ENCODE peak calls at places on chromosomes 4 and X, in five cellular contexts. One of them, this sample, is unnamed.

GRCh38 chr4:1743551-1743950 is 22.2 kb downstream of the TACC3 start:
- DNase-seq in tibial nerve: no peak
- DNase-seq in PC-3: no peak
- DNase-seq in GM23248: no peak
- DNase-seq in breast epithelium: no peak
- DNase-seq in this sample: no peak

GRCh38 chrX:46991664-46992063 is 79.4 kb downstream of the JADE3 start:
- DNase-seq in breast epithelium: no peak
- DNase-seq in tibial nerve: no peak
- DNase-seq in GM23248: no peak
- DNase-seq in PC-3: no peak
- DNase-seq in this sample: no peak

GRCh38 chr4:123755655-123756054 is 359.1 kb downstream of the SPRY1 start:
- DNase-seq in GM23248: no peak
- DNase-seq in tibial nerve: no peak
- DNase-seq in PC-3: no peak
- DNase-seq in breast epithelium: no peak
- DNase-seq in this sample: no peak

GRCh38 chrX:26914232-26914631 is 548.9 kb downstream of the PPP4R3C start:
- DNase-seq in PC-3: no peak
- DNase-seq in tibial nerve: no peak
- DNase-seq in GM23248: peak; percentile 27
- DNase-seq in breast epithelium: no peak
- DNase-seq in this sample: no peak

GRCh38 chr4:47463235-47463956 is at the start of gene COMMD8:
- DNase-seq in tibial nerve: peak; percentile 96
- DNase-seq in breast epithelium: peak; percentile 94
- DNase-seq in PC-3: peak; percentile 82
- DNase-seq in GM23248: peak; percentile 99
- DNase-seq in this sample: peak; percentile 97

GRCh38 chr4:65893957-65894755 is 223.9 kb upstream of the EPHA5 start:
- DNase-seq in GM23248: peak; percentile 1
- DNase-seq in breast epithelium: no peak
- DNase-seq in PC-3: peak; percentile 58
- DNase-seq in tibial nerve: no peak
- DNase-seq in this sample: no peak

GRCh38 chr4:134027931-134028330 is 173.7 kb downstream of the PABPC4L start:
- DNase-seq in PC-3: peak; percentile 85
- DNase-seq in tibial nerve: no peak
- DNase-seq in breast epithelium: no peak
- DNase-seq in GM23248: peak; percentile 49
- DNase-seq in this sample: no peak

GRCh38 chrX:111254896-111255693 is 15.2 kb downstream of the CAPN6 start:
- DNase-seq in GM23248: no peak
- DNase-seq in PC-3: peak; percentile 36
- DNase-seq in tibial nerve: no peak
- DNase-seq in breast epithelium: no peak
- DNase-seq in this sample: no peak

GRCh38 chr4:149110499-149110898 is 668.3 kb upstream of the NR3C2 start:
- DNase-seq in PC-3: no peak
- DNase-seq in breast epithelium: no peak
- DNase-seq in tibial nerve: no peak
- DNase-seq in GM23248: no peak
- DNase-seq in this sample: no peak

GRCh38 chr4:75672461-75673026 is 667 bp downstream of the G3BP2 start:
- DNase-seq in breast epithelium: peak; percentile 72
- DNase-seq in tibial nerve: peak; percentile 57
- DNase-seq in PC-3: peak; percentile 48
- DNase-seq in GM23248: peak; percentile 79
- DNase-seq in this sample: peak; percentile 59

GRCh38 chr4:173189117-173189693 is 20.6 kb downstream of the GALNT7 start:
- DNase-seq in GM23248: peak; percentile 41
- DNase-seq in PC-3: no peak
- DNase-seq in tibial nerve: no peak
- DNase-seq in breast epithelium: no peak
- DNase-seq in this sample: no peak

GRCh38 chr4:124768596-124768995 is 56.1 kb upstream of the ANKRD50 start:
- DNase-seq in PC-3: no peak
- DNase-seq in GM23248: peak; percentile 49
- DNase-seq in tibial nerve: no peak
- DNase-seq in breast epithelium: no peak
- DNase-seq in this sample: no peak

GRCh38 chrX:101595739-101596419 is 21.9 kb downstream of the ARMCX6 start:
- DNase-seq in PC-3: peak; percentile 70
- DNase-seq in GM23248: peak; percentile 70
- DNase-seq in breast epithelium: no peak
- DNase-seq in tibial nerve: peak; percentile 51
- DNase-seq in this sample: no peak

GRCh38 chr4:8391972-8392371 is 48.6 kb downstream of the ACOX3 start:
- DNase-seq in GM23248: peak; percentile 87
- DNase-seq in breast epithelium: no peak
- DNase-seq in tibial nerve: peak; percentile 45
- DNase-seq in PC-3: peak; percentile 77
- DNase-seq in this sample: peak; percentile 43

DNA sequence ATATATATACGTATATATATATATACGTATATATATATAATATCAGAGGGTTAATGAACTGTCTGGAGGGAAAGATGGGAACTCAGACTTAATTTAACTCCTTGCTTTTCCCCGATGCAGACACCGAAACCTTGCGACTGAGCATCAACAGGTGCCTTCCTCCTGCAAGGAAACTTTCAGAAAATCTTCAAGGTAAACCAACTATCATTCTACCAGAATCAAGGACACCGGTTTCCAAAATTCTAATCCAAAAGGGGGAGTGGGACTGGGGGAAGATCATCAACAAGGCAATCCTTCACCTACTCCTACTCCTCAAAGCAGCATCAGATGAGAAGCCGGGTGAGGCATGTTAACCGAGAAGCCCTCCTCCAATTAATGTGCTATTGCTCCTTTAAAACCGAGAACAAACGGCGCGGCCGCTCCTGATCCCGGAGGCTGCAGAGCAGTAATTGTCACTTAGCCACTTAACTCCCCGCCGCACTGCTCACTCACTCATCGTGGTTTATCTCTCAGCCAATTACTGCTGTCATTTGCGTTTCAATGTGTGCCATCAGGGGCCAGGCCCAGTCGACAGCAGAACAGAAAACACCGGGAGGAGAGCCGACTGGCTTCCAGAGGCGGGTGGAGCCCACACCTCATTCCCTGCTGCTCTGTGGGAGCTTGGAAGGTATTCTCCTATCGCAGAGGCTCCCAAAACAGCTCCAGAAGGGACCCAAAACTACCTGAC is 61.7 kb downstream of the MAML3 start:
- DNase-seq in breast epithelium: peak; percentile 53
- DNase-seq in GM23248: peak; percentile 58
- DNase-seq in PC-3: peak; percentile 30
- DNase-seq in tibial nerve: no peak
- DNase-seq in this sample: peak; percentile 57
- H3K4me3 ChIP-seq in breast epithelium: peak overlapping the region; percentile 40
- H3K4me3 ChIP-seq in GM23248: peak overlapping the region; percentile 75
- H3K4me3 ChIP-seq in PC-3: peak overlapping the region; percentile 60
- H3K4me3 ChIP-seq in tibial nerve: peak overlapping the region; percentile 41
- H3K4me3 ChIP-seq in this sample: peak overlapping the region; percentile 51

GRCh38 chr4:73603854-73604584 is 16.2 kb downstream of the RASSF6 start:
- DNase-seq in GM23248: no peak
- DNase-seq in PC-3: no peak
- DNase-seq in tibial nerve: no peak
- DNase-seq in breast epithelium: no peak
- DNase-seq in this sample: no peak

GRCh38 chr4:73606465-73606974 is 13.7 kb downstream of the RASSF6 start:
- DNase-seq in breast epithelium: no peak
- DNase-seq in GM23248: no peak
- DNase-seq in tibial nerve: no peak
- DNase-seq in PC-3: peak; percentile 64
- DNase-seq in this sample: no peak

GRCh38 chr4:73600917-73601316 is 19.3 kb downstream of the RASSF6 start:
- DNase-seq in PC-3: no peak
- DNase-seq in breast epithelium: no peak
- DNase-seq in tibial nerve: no peak
- DNase-seq in GM23248: no peak
- DNase-seq in this sample: no peak

GRCh38 chr4:73599182-73599581 is 21.1 kb downstream of the RASSF6 start:
- DNase-seq in PC-3: peak; percentile 51
- DNase-seq in breast epithelium: no peak
- DNase-seq in tibial nerve: no peak
- DNase-seq in GM23248: peak; percentile 31
- DNase-seq in this sample: no peak

GRCh38 chr4:73603307-73603710 is 16.9 kb downstream of the RASSF6 start:
- DNase-seq in breast epithelium: no peak
- DNase-seq in PC-3: peak; percentile 75
- DNase-seq in tibial nerve: no peak
- DNase-seq in GM23248: no peak
- DNase-seq in this sample: no peak
- H3K27ac ChIP-seq in breast epithelium: peak overlapping the region; percentile 41
- H3K27ac ChIP-seq in PC-3: peak overlapping the region; percentile 59
- H3K27ac ChIP-seq in tibial nerve: no peak overlapping the region
- H3K27ac ChIP-seq in GM23248: no peak overlapping the region
- H3K27ac ChIP-seq in this sample: no peak overlapping the region

GRCh38 chrX:55794420-55794819 is 76.9 kb downstream of the RRAGB start:
- DNase-seq in breast epithelium: no peak
- DNase-seq in PC-3: no peak
- DNase-seq in tibial nerve: no peak
- DNase-seq in GM23248: no peak
- DNase-seq in this sample: no peak

GRCh38 chrX:55801811-55802210 is 84.3 kb downstream of the RRAGB start:
- DNase-seq in PC-3: peak; percentile 14
- DNase-seq in tibial nerve: no peak
- DNase-seq in breast epithelium: no peak
- DNase-seq in GM23248: no peak
- DNase-seq in this sample: no peak

GRCh38 chrX:55796496-55796895 is 78.9 kb downstream of the RRAGB start:
- DNase-seq in PC-3: peak; percentile 73
- DNase-seq in GM23248: no peak
- DNase-seq in breast epithelium: no peak
- DNase-seq in tibial nerve: no peak
- DNase-seq in this sample: no peak
- H3K9me3 ChIP-seq in PC-3: no peaks in the 10 kb centered on the region
- H3K9me3 ChIP-seq in GM23248: no peaks in the 10 kb centered on the region
- H3K9me3 ChIP-seq in breast epithelium: no peaks in the 10 kb centered on the region
- H3K9me3 ChIP-seq in tibial nerve: no peaks in the 10 kb centered on the region
- H3K9me3 ChIP-seq in this sample: no peaks in the 10 kb centered on the region

DNA sequence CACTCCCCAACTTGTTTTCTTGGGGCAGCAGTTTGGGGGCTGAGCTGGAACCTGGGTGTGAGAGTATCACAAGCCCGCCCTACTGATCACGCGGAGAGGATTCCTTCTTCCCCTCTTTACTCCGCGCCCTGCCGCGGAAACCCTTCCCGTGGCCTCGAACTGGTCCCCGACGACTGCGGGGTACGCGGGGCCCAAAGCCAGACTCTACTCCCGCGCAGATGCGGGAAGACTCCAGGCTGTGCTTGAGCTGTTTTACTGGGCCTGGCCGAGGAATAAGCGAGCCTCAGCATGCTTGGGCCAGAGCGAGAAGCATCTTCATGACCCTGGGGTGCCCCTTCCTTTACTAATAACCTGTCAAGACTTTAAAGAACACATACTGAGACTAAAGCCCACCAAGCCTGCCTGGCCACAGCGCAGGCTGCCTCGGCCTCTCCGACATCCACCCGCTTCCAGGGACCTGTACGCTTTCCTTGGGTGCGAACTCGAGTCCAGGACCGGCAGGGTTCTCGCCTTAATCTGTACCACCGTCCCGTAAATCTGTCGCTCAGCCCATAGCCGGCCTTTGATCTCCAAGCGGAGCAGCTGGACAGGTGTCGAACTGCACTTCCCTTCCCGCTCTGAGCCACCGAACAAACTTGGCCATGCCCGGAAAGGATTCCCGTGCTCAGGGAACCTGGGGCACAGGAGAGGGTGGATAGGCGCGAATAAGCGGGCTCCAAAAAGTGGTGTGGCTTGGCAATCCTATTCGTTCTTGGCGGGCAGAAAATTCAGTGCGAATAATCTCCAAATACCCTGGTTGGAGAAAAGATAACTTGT is 55.0 kb upstream of the TMEM33 start:
- DNase-seq in PC-3: no peak
- DNase-seq in tibial nerve: no peak
- DNase-seq in GM23248: no peak
- DNase-seq in breast epithelium: no peak
- DNase-seq in this sample: no peak
- H3K4me3 ChIP-seq in PC-3: no peak overlapping the region
- H3K4me3 ChIP-seq in tibial nerve: peak overlapping the region; percentile 50
- H3K4me3 ChIP-seq in GM23248: no peak overlapping the region
- H3K4me3 ChIP-seq in breast epithelium: peak overlapping the region; percentile 39
- H3K4me3 ChIP-seq in this sample: peak overlapping the region; percentile 44

GRCh38 chr4:150116506-150116905 is 38.3 kb downstream of the DCLK2 start:
- DNase-seq in PC-3: no peak
- DNase-seq in GM23248: no peak
- DNase-seq in breast epithelium: no peak
- DNase-seq in tibial nerve: no peak
- DNase-seq in this sample: peak; percentile 11

GRCh38 chr4:150115851-150116250 is 37.6 kb downstream of the DCLK2 start:
- DNase-seq in PC-3: no peak
- DNase-seq in tibial nerve: no peak
- DNase-seq in GM23248: peak; percentile 18
- DNase-seq in breast epithelium: no peak
- DNase-seq in this sample: no peak

GRCh38 chr4:150117094-150117493 is 38.8 kb downstream of the DCLK2 start:
- DNase-seq in tibial nerve: no peak
- DNase-seq in breast epithelium: no peak
- DNase-seq in PC-3: no peak
- DNase-seq in GM23248: peak; percentile 47
- DNase-seq in this sample: peak; percentile 50

GRCh38 chr4:150117629-150118028 is 39.4 kb downstream of the DCLK2 start:
- DNase-seq in GM23248: no peak
- DNase-seq in PC-3: no peak
- DNase-seq in tibial nerve: no peak
- DNase-seq in breast epithelium: no peak
- DNase-seq in this sample: no peak

DNA sequence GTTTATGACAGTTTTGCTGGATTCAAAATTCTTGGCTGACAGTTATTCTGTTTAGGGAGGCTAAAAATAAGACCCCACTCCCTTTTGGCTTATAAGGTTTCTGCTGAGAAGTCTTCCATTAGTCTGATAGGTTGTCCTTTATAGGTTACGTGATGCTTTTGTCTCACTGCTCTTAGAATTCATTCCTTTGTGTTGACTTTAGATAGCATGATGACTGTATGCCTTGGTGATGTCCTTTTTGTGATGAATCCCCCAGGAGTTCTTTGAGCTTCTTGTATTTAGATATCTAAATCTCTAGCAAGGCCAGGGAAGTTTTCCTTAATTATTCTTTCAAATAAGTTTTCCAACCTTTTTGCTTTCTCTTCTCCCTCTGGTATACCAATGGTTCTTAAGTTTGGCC is 36.4 kb downstream of the DCLK2 start:
- DNase-seq in breast epithelium: no peak
- DNase-seq in GM23248: no peak
- DNase-seq in tibial nerve: no peak
- DNase-seq in PC-3: no peak
- DNase-seq in this sample: no peak
- H3K27ac ChIP-seq in breast epithelium: no peak overlapping the region
- H3K27ac ChIP-seq in GM23248: no peak overlapping the region
- H3K27ac ChIP-seq in tibial nerve: no peak overlapping the region
- H3K27ac ChIP-seq in PC-3: no peak overlapping the region
- H3K27ac ChIP-seq in this sample: no peak overlapping the region

GRCh38 chrX:54482839-54483593 is 13.0 kb downstream of the FGD1 start:
- DNase-seq in breast epithelium: no peak
- DNase-seq in tibial nerve: no peak
- DNase-seq in PC-3: no peak
- DNase-seq in GM23248: peak; percentile 55
- DNase-seq in this sample: peak; percentile 27
- H3K9me3 ChIP-seq in breast epithelium: no peaks in the 10 kb centered on the region
- H3K9me3 ChIP-seq in tibial nerve: no peaks in the 10 kb centered on the region
- H3K9me3 ChIP-seq in PC-3: no peaks in the 10 kb centered on the region
- H3K9me3 ChIP-seq in GM23248: no peaks in the 10 kb centered on the region
- H3K9me3 ChIP-seq in this sample: no peaks in the 10 kb centered on the region